ENCODE peak calls at places on chromosomes 7 and 10, in five cellular contexts. M, D, U, T and N are unnamed samples.

GRCh38 chr10:124703778-124704427 is 40.3 kb downstream of the FAM53B start:
- DNase-seq in U (no peak), T (no peak), M (no peak), D (no peak), N (no peak)

GRCh38 chr7:96090756-96091155 is 231.1 kb downstream of the SLC25A13 start:
- DNase-seq in T (no peak), U (no peak), M (no peak), D (no peak), N (no peak)

GRCh38 chr7:121582258-121582657 is 186.2 kb upstream of the FAM3C start:
- DNase-seq in U (no peak), D (no peak), M (no peak), T (no peak), N (no peak)

GRCh38 chr10:1212571-1213141 is 156.5 kb downstream of the WDR37 start:
- DNase-seq in D (no peak), T (no peak), M (no peak), U (no peak), N (no peak)

GRCh38 chr10:46006219-46006618 is 24.2 kb downstream of the NCOA4 start:
- DNase-seq in D (no peak), U (peak), T (no peak), M (no peak), N (no peak)

GRCh38 chr7:112946350-112946749 is 140.3 kb downstream of the GPR85 start:
- DNase-seq in M (no peak), D (no peak), T (no peak), U (no peak), N (no peak)

GRCh38 chr10:52318822-52319464 is 4.9 kb downstream of the DKK1 start:
- DNase-seq in D (peak), M (no peak), T (no peak), U (peak), N (no peak)

GRCh38 chr7:65448824-65449504 is 75.3 kb downstream of the ZNF92 start:
- DNase-seq in D (peak), U (peak), T (no peak), M (no peak), N (no peak)

GRCh38 chr7:95493247-95493646 is 7.5 kb downstream of the ASB4 start:
- DNase-seq in T (no peak), U (no peak), M (no peak), D (no peak), N (no peak)

GRCh38 chr10:119654540-119654939 is 3.4 kb downstream of the BAG3 start:
- DNase-seq in M (no peak), T (no peak), U (no peak), D (peak), N (peak)